ENCODE peak calls at places on chromosomes 4 and X, in six cellular contexts. D is hepatocyte, V is kidney, W is HFFc6, K is OCI-LY7, R is GM12864. X is an unnamed sample.

GRCh38 chrX:68498044-68498507 is 775 bp upstream of the YIPF6 start:
- DNase-seq in R (no peak), V (no peak), W (peak), D (no peak), K (peak), X (no peak)

GRCh38 chr4:156534205-156534604 is 437.4 kb downstream of the PDGFC start:
- DNase-seq in D (no peak), R (no peak), W (no peak), K (no peak), V (no peak), X (no peak)

GRCh38 chr4:109302366-109303140 is at the start of gene COL25A1:
- DNase-seq in V (peak), R (no peak), K (no peak), D (peak), W (no peak), X (peak)

GRCh38 chr4:38499101-38499500 is 164.9 kb upstream of the KLF3 start:
- DNase-seq in W (no peak), V (no peak), D (no peak), K (no peak), R (no peak), X (no peak)

GRCh38 chrX:148609766-148610698 is 109.6 kb downstream of the AFF2 start:
- DNase-seq in D (peak), V (no peak), K (peak), R (no peak), W (no peak), X (no peak)

GRCh38 chr4:40264497-40264896 is 67.7 kb downstream of the RHOH start:
- DNase-seq in K (no peak), V (no peak), W (peak), D (peak), R (no peak), X (no peak)

GRCh38 chrX:15158736-15159406 is 111.0 kb downstream of the ASB9 start:
- DNase-seq in K (no peak), D (no peak), V (no peak), R (no peak), W (no peak), X (no peak)

GRCh38 chrX:23907496-23908218 is at the start of the genes APOO and CXorf58:
- DNase-seq in K (peak), D (peak), R (peak), W (peak), V (peak), X (peak)

GRCh38 chr4:126593626-126594025 is 1039.1 kb upstream of the INTU start:
- DNase-seq in W (no peak), K (no peak), R (no peak), V (no peak), D (no peak), X (no peak)

GRCh38 chr4:159227984-159228383 is 125.1 kb downstream of the RAPGEF2 start:
- DNase-seq in W (peak), D (peak), V (peak), R (no peak), K (no peak), X (no peak)

GRCh38 chr4:102815981-102816380 is 11.4 kb downstream of the UBE2D3 start:
- DNase-seq in K (no peak), R (no peak), W (peak), D (peak), V (no peak), X (no peak)

GRCh38 chr4:18695733-18696527 is 674.4 kb upstream of the LCORL start:
- DNase-seq in W (no peak), K (peak), R (no peak), D (no peak), V (no peak), X (no peak)

GRCh38 chrX:71067727-71068051 is 445 bp downstream of the SNX12 start:
- DNase-seq in K (no peak), D (no peak), R (no peak), W (no peak), V (no peak), X (no peak)

GRCh38 chrX:23726196-23726595 is 16.9 kb downstream of the ACOT9 start:
- DNase-seq in W (no peak), R (no peak), V (no peak), K (no peak), D (no peak), X (no peak)

GRCh38 chr4:156291317-156291716 is 337.7 kb upstream of the CTSO start:
- DNase-seq in V (no peak), D (peak), K (no peak), W (peak), R (no peak), X (no peak)

GRCh38 chrX:80648023-80648422 is 161.7 kb downstream of the BRWD3 start:
- DNase-seq in D (peak), V (no peak), K (peak), R (no peak), W (no peak), X (no peak)
- TF ChIP-seq CTCF in D (peak), V (peak), K (peak), R (peak), W (peak), X (no peak)

GRCh38 chrX:100817340-100817739 is 2.9 kb upstream of the CSTF2 start:
- DNase-seq in K (no peak), W (no peak), V (no peak), R (no peak), D (no peak), X (no peak)

GRCh38 chrX:100819534-100819836 is 706 bp upstream of the CSTF2 start:
- DNase-seq in R (no peak), V (peak), D (no peak), W (no peak), K (no peak), X (peak)

DNA sequence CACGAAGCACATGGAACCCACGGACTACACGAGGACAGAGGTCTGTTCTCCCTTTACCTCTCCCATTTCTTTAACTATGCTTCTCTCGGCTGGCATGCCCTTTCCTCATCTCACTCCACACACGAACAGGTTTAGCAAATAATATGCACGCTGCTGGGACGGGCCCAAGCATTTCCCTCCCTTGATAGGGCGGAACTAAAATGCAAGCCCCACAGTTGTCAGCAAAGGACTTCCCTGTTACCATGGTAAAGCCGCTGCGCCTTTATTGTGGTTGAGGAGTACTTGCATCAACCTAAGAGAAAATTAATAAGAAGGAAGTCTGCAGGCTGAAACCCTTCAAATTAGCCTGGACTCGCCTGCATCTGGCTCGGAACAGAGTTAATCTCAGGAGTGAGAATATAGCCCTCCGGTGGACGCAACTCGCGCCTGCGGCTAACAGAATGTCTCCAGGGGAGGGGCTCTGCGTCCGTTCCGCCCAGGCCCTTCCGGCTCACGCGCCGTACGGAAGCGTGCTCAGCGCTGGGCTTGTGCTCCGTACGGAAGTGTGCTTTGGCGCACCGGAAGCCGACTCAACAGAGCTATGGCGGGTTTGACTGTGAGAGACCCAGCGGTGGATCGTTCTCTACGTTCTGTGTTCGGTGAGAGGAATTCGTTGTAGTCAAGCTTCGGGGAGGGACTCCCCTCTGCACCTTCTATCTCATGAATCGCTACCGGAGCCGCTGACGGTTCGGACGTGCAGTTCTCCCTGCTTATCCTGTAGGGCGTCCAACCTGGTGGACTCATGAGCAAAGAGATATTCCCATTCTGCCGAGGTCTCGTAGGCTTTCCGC is at the start of gene CSTF2:
- DNase-seq in R (peak), W (peak), K (peak), V (peak), D (peak), X (peak)
- TF ChIP-seq CTCF in R (no peak), W (no peak), K (no peak), V (no peak), D (peak), X (no peak)

DNA sequence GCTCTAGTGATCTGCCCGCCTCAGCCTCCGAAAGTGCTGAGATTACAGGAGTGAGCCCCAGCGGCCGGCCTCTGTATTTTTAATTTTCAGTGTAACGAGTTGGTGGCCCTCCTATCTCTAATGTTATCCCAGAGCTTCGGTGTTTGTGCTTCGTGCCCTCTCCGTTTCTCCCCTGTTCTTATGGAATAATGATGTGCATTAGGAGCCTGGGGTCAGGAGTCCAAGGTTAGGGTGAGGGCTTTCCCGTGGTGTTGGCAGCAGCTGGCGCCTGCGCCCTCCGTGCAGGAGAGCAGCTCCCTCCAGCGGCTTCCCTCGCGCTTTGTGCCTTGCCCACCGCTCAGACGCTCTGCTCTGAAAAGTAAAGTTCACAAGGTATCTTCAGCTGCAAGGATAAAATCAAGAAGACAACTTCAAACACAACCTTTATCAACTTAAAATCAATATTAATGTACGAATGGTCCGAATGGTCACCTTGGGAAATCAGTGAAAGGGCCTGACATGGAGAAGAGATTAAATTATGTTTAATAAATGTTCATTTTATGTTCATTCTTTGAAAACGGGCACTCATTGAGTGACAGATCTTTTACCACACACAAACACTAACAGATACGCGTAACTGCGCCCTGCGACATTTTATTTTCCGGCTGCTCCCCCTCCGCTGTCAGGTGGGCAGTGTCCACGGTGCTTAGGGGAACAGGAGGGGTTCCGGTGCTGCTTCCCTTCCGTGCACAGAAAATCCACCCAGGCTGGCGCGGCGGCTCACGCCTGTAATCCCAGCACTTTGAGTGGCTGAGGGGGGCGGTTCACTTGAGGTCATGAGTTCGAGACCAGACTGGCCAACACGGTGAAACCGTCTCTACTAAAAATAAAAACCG is 62.4 kb downstream of the TRAPPC11 start:
- DNase-seq in K (no peak), D (peak), R (no peak), W (no peak), V (peak), X (peak)
- TF ChIP-seq CTCF in K (no peak), D (no peak), R (peak), W (no peak), V (peak), X (no peak)

GRCh38 chr4:170193496-170193895 is 103.7 kb upstream of the AADAT start:
- DNase-seq in K (no peak), R (no peak), W (no peak), V (no peak), D (peak), X (no peak)
- TF ChIP-seq CTCF in K (no peak), R (no peak), W (no peak), V (no peak), D (no peak), X (no peak)

GRCh38 chr4:44446191-44446590 is 2.4 kb downstream of the KCTD8 start:
- DNase-seq in D (no peak), K (no peak), R (no peak), V (no peak), W (no peak), X (no peak)

GRCh38 chr4:44446801-44447562 is 1.6 kb downstream of the KCTD8 start:
- DNase-seq in V (peak), R (no peak), K (no peak), W (no peak), D (peak), X (peak)

GRCh38 chr4:44447563-44448504 is 775 bp downstream of the KCTD8 start:
- DNase-seq in R (no peak), K (no peak), V (peak), D (peak), W (no peak), X (peak)

GRCh38 chr4:44448548-44449443 is at the start of gene KCTD8:
- DNase-seq in V (peak), W (peak), D (peak), K (peak), R (peak), X (peak)
- TF ChIP-seq CTCF in V (peak), W (peak), D (peak), K (peak), R (peak), X (peak)

DNA sequence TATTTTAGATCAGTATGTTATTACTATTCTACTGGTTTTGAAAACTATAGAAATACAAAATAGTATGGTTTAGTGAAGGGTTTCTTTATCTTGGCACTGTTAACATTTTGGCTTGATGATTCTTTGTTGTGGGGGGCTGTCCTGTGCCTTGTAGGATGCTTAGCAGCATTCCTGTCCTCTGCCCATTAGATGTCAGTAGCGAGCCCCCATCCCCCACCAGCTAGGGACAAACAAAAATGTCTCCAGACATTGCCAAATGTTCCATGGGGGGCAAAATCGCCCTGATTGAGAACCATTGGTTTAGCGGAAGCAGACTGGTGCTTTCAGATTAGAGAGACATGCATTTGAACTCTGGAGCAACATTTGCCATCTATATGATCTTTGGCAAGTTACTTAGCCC is 23.3 kb downstream of the SPARCL1 start:
- DNase-seq in K (no peak), W (no peak), D (no peak), R (no peak), V (no peak), X (no peak)
- TF ChIP-seq CTCF in K (peak), W (peak), D (no peak), R (peak), V (no peak), X (no peak)

GRCh38 chrX:7552758-7553157 is 290.2 kb upstream of the VCX start:
- DNase-seq in D (no peak), V (no peak), K (peak), W (no peak), R (no peak), X (no peak)
- TF ChIP-seq CTCF in D (no peak), V (no peak), K (peak), W (peak), R (no peak), X (no peak)

GRCh38 chr4:105631818-105632400 is 76.6 kb downstream of the INTS12 start:
- DNase-seq in R (no peak), V (no peak), W (no peak), D (no peak), K (no peak), X (no peak)
- TF ChIP-seq CTCF in R (no peak), V (peak), W (peak), D (no peak), K (no peak), X (peak)

GRCh38 chr4:13860126-13860525 is 232.6 kb upstream of the BOD1L1 start:
- DNase-seq in V (no peak), R (no peak), K (no peak), W (no peak), D (no peak), X (no peak)
- TF ChIP-seq CTCF in V (peak), R (no peak), K (peak), W (peak), D (peak), X (no peak)

DNA sequence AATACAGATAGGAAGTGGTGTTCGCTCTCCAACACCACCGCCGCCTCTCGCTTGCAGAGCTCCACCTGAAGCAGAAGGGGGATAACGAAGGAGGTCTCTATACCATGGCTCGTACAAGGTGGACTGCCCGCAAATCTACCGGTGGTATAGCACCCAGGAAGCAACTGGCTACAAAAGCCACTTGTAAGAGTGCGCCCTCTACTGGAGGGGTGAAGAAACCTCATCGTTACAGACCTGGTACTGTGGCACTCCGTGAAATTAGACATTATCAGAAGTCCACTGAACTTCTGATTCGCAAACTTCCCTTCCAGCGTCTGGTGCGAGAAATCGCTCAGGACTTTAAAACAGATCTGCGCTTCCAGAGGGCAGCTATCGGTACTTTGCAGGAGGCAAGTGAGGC is 5.2 kb upstream of the BMP15 start:
- DNase-seq in D (no peak), R (no peak), K (peak), W (no peak), V (no peak), X (no peak)
- TF ChIP-seq CTCF in D (peak), R (peak), K (peak), W (no peak), V (no peak), X (peak)

X was measured in glutamatergic neuron.